ENCODE peak calls at places on chromosomes 4 and X, in eight cellular contexts. S, T, O, J, K, Z, M and F are unnamed samples.
A peak's percentile ranks its signal among the peaks of the same experiment; 100 is the strongest.

GRCh38 chrX:107731831-107732502 is 43.6 kb downstream of the TSC22D3 start:
- DNase-seq in Z (no peak), K (peak; percentile 69), M (no peak), T (no peak), S (peak; percentile 45), O (peak; percentile 92), J (peak; percentile 77), F (no peak)

GRCh38 chrX:63428348-63428747 is 77.2 kb upstream of the SPIN4 start:
- DNase-seq in T (no peak), M (no peak), K (no peak), S (no peak), O (no peak), J (no peak), Z (no peak), F (no peak)

GRCh38 chrX:153029875-153030274 is 26.4 kb upstream of the PNMA3 start:
- DNase-seq in Z (no peak), T (no peak), O (no peak), M (no peak), S (no peak), K (no peak), J (no peak), F (no peak)

GRCh38 chr4:122874194-122874593 is 47.6 kb downstream of the FGF2 start:
- DNase-seq in K (no peak), O (no peak), Z (no peak), M (no peak), S (no peak), T (no peak), J (no peak), F (no peak)

GRCh38 chr4:15744016-15744415 is 34.1 kb upstream of the CD38 start:
- DNase-seq in M (no peak), S (no peak), Z (no peak), K (no peak), O (no peak), T (no peak), J (no peak), F (no peak)

GRCh38 chr4:108072300-108072699 is 82.6 kb downstream of the HADH start:
- DNase-seq in T (peak; percentile 64), O (no peak), S (peak; percentile 82), Z (no peak), J (no peak), M (no peak), K (no peak), F (no peak)

GRCh38 chr4:39231660-39232059 is 49.3 kb downstream of the WDR19 start:
- DNase-seq in O (no peak), T (no peak), M (no peak), S (no peak), K (no peak), J (no peak), Z (no peak), F (no peak)

GRCh38 chrX:133676344-133677122 is 261.2 kb upstream of the GPC4 start:
- DNase-seq in T (no peak), K (no peak), O (no peak), M (no peak), J (peak; percentile 43), Z (no peak), S (peak; percentile 93), F (no peak)

GRCh38 chrX:118772051-118772450 is 44.6 kb downstream of the IL13RA1 start:
- DNase-seq in K (no peak), M (no peak), S (no peak), T (no peak), Z (no peak), J (no peak), O (no peak), F (no peak)

GRCh38 chr4:25881187-25881586 is 18.4 kb upstream of the SEL1L3 start:
- DNase-seq in O (no peak), J (no peak), M (no peak), T (no peak), K (no peak), S (no peak), Z (no peak), F (no peak)